ENCODE peak calls at places on chromosomes 4 and X, in five cellular contexts. One of them, this sample, is unnamed.

GRCh38 chr4:135573251-135573650 is 1371.7 kb upstream of the PABPC4L start:
- DNase-seq in H1: no peak
- DNase-seq in HepG2: no peak
- DNase-seq in HCT116: no peak
- DNase-seq in K562: no peak
- DNase-seq in this sample: no peak

GRCh38 chrX:54564942-54565341 is 34.9 kb downstream of the GNL3L start:
- DNase-seq in H1: no peak
- DNase-seq in HepG2: no peak
- DNase-seq in HCT116: no peak
- DNase-seq in K562: no peak
- DNase-seq in this sample: no peak

GRCh38 chrX:153869473-153870287 is 16.3 kb downstream of the L1CAM start:
- DNase-seq in H1: no peak
- DNase-seq in HepG2: no peak
- DNase-seq in HCT116: no peak
- DNase-seq in K562: no peak
- DNase-seq in this sample: no peak

GRCh38 chr4:82667761-82668505 is 106.1 kb upstream of the TMEM150C start:
- DNase-seq in H1: no peak
- DNase-seq in HepG2: no peak
- DNase-seq in HCT116: no peak
- DNase-seq in K562: no peak
- DNase-seq in this sample: no peak

GRCh38 chr4:1371151-1371830 is 24.3 kb downstream of the UVSSA start:
- DNase-seq in H1: no peak
- DNase-seq in HepG2: no peak
- DNase-seq in HCT116: no peak
- DNase-seq in K562: no peak
- DNase-seq in this sample: no peak

GRCh38 chr4:141134051-141134450 is 782 bp upstream of the RNF150 start:
- DNase-seq in H1: no peak
- DNase-seq in HepG2: no peak
- DNase-seq in HCT116: no peak
- DNase-seq in K562: no peak
- DNase-seq in this sample: no peak

GRCh38 chr4:66649236-66649635 is 896.1 kb downstream of the CENPC start:
- DNase-seq in H1: no peak
- DNase-seq in HepG2: no peak
- DNase-seq in HCT116: no peak
- DNase-seq in K562: no peak
- DNase-seq in this sample: no peak

GRCh38 chr4:167290684-167291083 is 56.4 kb upstream of the SPOCK3 start:
- DNase-seq in H1: no peak
- DNase-seq in HepG2: no peak
- DNase-seq in HCT116: peak
- DNase-seq in K562: no peak
- DNase-seq in this sample: no peak

GRCh38 chr4:168993724-168994510 is 16.1 kb downstream of the CBR4 start:
- DNase-seq in H1: no peak
- DNase-seq in HepG2: no peak
- DNase-seq in HCT116: no peak
- DNase-seq in K562: no peak
- DNase-seq in this sample: no peak

GRCh38 chr4:185726931-185727330 is 85.1 kb downstream of the SORBS2 start:
- DNase-seq in H1: no peak
- DNase-seq in HepG2: no peak
- DNase-seq in HCT116: no peak
- DNase-seq in K562: no peak
- DNase-seq in this sample: no peak

GRCh38 chr4:42654606-42655005 is 2.3 kb downstream of the ATP8A1 start:
- DNase-seq in H1: no peak
- DNase-seq in HepG2: peak
- DNase-seq in HCT116: peak
- DNase-seq in K562: no peak
- DNase-seq in this sample: no peak

GRCh38 chr4:5887361-5888221 is 5.3 kb downstream of the CRMP1 start:
- DNase-seq in H1: no peak
- DNase-seq in HepG2: no peak
- DNase-seq in HCT116: no peak
- DNase-seq in K562: peak
- DNase-seq in this sample: no peak

GRCh38 chr4:52604215-52604614 is 54.9 kb downstream of the USP46 start:
- DNase-seq in H1: no peak
- DNase-seq in HepG2: no peak
- DNase-seq in HCT116: no peak
- DNase-seq in K562: no peak
- DNase-seq in this sample: no peak

GRCh38 chr4:82515705-82516104 is 46.1 kb downstream of the TMEM150C start:
- DNase-seq in H1: no peak
- DNase-seq in HepG2: no peak
- DNase-seq in HCT116: no peak
- DNase-seq in K562: no peak
- DNase-seq in this sample: no peak

GRCh38 chrX:38172596-38172995 is 48.1 kb downstream of the SRPX start:
- DNase-seq in H1: no peak
- DNase-seq in HepG2: no peak
- DNase-seq in HCT116: no peak
- DNase-seq in K562: no peak
- DNase-seq in this sample: no peak

GRCh38 chr4:177118596-177118995 is 191.1 kb upstream of the NEIL3 start:
- DNase-seq in H1: no peak
- DNase-seq in HepG2: no peak
- DNase-seq in HCT116: no peak
- DNase-seq in K562: no peak
- DNase-seq in this sample: no peak

GRCh38 chr4:7852568-7853185 is 87.0 kb downstream of the AFAP1 start:
- DNase-seq in H1: no peak
- DNase-seq in HepG2: no peak
- DNase-seq in HCT116: no peak
- DNase-seq in K562: no peak
- DNase-seq in this sample: no peak

GRCh38 chr4:54879576-54879975 is 221.8 kb downstream of the KIT start:
- DNase-seq in H1: no peak
- DNase-seq in HepG2: no peak
- DNase-seq in HCT116: no peak
- DNase-seq in K562: no peak
- DNase-seq in this sample: no peak

GRCh38 chr4:79852305-79852730 is 220.7 kb downstream of the ANTXR2 start:
- DNase-seq in H1: no peak
- DNase-seq in HepG2: peak
- DNase-seq in HCT116: peak
- DNase-seq in K562: no peak
- DNase-seq in this sample: no peak

GRCh38 chr4:87073187-87073569 is 138.4 kb downstream of the AFF1 start:
- DNase-seq in H1: no peak
- DNase-seq in HepG2: peak
- DNase-seq in HCT116: no peak
- DNase-seq in K562: no peak
- DNase-seq in this sample: peak

GRCh38 chr4:2489081-2489805 is 20.3 kb downstream of the RNF4 start:
- DNase-seq in H1: no peak
- DNase-seq in HepG2: no peak
- DNase-seq in HCT116: no peak
- DNase-seq in K562: no peak
- DNase-seq in this sample: no peak
- TF ChIP-seq ATF3 in H1: no peak
- TF ChIP-seq ATF3 in HepG2: no peak
- TF ChIP-seq ATF3 in HCT116: no peak
- TF ChIP-seq ATF3 in K562: no peak
- TF ChIP-seq ATF3 in this sample: no peak

DNA sequence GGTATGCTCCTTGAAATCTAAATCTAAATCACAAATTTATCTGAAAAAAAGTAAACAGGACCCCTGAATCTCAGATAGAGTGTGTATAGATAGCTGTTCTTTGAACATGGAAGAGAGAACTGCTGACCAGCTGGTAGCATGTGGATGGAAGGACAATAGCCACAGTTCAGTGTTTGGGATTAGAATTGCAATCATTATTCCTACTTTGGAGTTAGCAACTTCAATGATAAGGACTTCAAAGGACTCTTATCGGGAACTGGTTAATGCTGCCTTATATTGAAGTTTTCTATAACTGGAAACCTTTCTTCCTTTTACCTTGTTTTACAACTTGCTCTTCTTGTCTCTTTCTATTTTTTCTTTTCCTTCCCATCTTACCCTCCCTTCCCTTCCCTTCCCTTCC is 5.0 kb downstream of the AFM start:
- DNase-seq in H1: no peak
- DNase-seq in HepG2: no peak
- DNase-seq in HCT116: no peak
- DNase-seq in K562: no peak
- DNase-seq in this sample: no peak
- H3K4me2 ChIP-seq in H1: no peak
- H3K4me2 ChIP-seq in HepG2: no peak
- H3K4me2 ChIP-seq in HCT116: no peak
- H3K4me2 ChIP-seq in K562: no peak
- H3K4me2 ChIP-seq in this sample: no peak

GRCh38 chr4:68877555-68877954 is 61.8 kb downstream of the UGT2B10 start:
- DNase-seq in H1: no peak
- DNase-seq in HepG2: no peak
- DNase-seq in HCT116: no peak
- DNase-seq in K562: no peak
- DNase-seq in this sample: no peak

GRCh38 chr4:68871772-68872441 is 56.1 kb downstream of the UGT2B10 start:
- DNase-seq in H1: no peak
- DNase-seq in HepG2: peak
- DNase-seq in HCT116: no peak
- DNase-seq in K562: no peak
- DNase-seq in this sample: no peak

GRCh38 chr4:68872442-68873217 is 56.8 kb downstream of the UGT2B10 start:
- DNase-seq in H1: no peak
- DNase-seq in HepG2: peak
- DNase-seq in HCT116: no peak
- DNase-seq in K562: no peak
- DNase-seq in this sample: no peak

GRCh38 chr4:68873218-68873502 is 57.4 kb downstream of the UGT2B10 start:
- DNase-seq in H1: no peak
- DNase-seq in HepG2: no peak
- DNase-seq in HCT116: no peak
- DNase-seq in K562: no peak
- DNase-seq in this sample: no peak

DNA sequence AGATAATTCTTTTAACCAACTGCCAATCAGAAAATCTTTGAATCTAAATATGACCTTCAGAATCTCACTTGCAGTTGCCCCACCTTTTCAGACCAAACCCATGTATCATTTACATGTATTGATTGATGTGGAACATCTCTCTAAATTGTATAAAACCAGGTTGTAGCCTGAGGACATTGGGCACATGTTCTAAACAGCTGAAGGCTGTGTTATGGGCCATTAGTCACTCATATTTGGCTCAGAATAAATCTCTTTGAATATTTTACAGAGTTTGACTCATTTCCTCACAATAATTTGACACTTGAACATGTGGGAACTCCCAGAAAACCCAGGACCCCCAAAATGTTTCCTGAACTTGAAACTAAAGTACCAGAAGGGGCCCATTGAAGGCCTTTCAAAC is 58.7 kb downstream of the UGT2B10 start:
- DNase-seq in H1: no peak
- DNase-seq in HepG2: no peak
- DNase-seq in HCT116: no peak
- DNase-seq in K562: no peak
- DNase-seq in this sample: no peak
- TF ChIP-seq ATF3 in H1: no peak
- TF ChIP-seq ATF3 in HepG2: no peak
- TF ChIP-seq ATF3 in HCT116: no peak
- TF ChIP-seq ATF3 in K562: no peak
- TF ChIP-seq ATF3 in this sample: no peak

DNA sequence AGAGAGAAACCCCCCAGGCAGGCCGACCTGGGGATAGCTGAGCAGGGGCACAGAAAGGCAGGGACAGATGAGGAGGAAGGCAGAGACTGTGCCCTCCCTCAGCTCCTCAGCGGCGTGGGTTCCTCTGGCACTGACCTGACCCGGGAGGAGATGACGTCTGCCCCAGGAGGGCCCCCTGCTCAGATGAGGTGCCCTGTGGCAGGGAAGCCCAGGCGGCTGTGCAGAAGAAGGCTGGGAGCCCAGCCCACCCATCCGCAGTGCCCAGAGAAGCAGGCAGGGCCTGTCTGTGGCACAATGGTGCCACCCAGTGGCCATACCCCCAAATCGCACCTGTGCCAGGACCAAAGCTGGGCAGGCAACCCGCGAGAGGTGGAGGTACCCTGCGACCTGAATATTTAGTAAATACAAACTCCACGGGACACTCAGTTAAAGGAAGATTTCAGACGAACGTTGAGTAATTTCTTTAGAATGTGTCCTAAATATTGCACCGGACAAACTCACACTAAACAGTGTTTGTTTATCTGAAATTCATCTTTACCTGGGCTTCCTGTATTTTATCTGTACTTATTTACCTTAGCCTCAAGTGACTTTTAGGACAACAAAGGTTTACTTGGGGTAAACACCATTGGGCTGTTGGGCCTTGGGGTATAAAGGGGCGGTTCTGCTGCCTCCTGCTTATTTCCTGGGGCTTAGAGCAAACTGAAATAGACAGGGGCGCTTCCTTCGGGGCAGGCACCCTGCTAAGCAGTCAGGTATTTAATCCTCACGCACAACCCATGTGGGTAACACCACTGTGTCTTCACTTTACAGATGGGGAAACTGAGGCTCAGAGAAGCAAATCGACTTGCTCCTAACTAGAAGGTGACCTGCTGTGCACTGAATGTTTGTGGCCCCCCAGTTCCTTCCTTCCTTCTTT is 46.5 kb upstream of the HMX1 start:
- DNase-seq in H1: peak
- DNase-seq in HepG2: peak
- DNase-seq in HCT116: peak
- DNase-seq in K562: peak
- DNase-seq in this sample: no peak
- H3K4me2 ChIP-seq in H1: no peak
- H3K4me2 ChIP-seq in HepG2: no peak
- H3K4me2 ChIP-seq in HCT116: peak
- H3K4me2 ChIP-seq in K562: no peak
- H3K4me2 ChIP-seq in this sample: no peak

DNA sequence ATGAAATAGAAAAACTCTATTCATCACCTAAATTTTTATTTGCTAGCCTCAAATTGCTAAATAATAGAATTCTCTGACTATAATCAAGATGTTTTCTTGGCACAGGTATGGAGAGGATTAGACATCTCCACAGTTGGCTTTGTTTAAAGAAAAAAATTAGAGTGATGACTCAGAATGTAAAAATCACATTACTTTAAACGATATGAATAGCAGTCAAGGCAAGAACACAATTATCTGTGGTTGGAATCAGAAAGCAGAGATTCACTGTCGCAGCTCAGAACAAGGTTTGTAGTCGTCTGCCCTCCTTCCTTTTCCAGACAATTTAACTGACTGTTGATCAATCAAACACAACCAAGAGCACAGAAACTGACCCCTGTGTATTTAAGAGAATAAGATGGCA is 32.2 kb upstream of the CCKAR start:
- DNase-seq in H1: no peak
- DNase-seq in HepG2: no peak
- DNase-seq in HCT116: no peak
- DNase-seq in K562: no peak
- DNase-seq in this sample: no peak
- TF ChIP-seq ATF3 in H1: no peak
- TF ChIP-seq ATF3 in HepG2: no peak
- TF ChIP-seq ATF3 in HCT116: no peak
- TF ChIP-seq ATF3 in K562: no peak
- TF ChIP-seq ATF3 in this sample: no peak

GRCh38 chrX:107654778-107655761 is 26.8 kb downstream of the PRPS1 start:
- DNase-seq in H1: peak
- DNase-seq in HepG2: peak
- DNase-seq in HCT116: peak
- DNase-seq in K562: peak
- DNase-seq in this sample: no peak
- H3K4me2 ChIP-seq in H1: peak
- H3K4me2 ChIP-seq in HepG2: no peak
- H3K4me2 ChIP-seq in HCT116: peak
- H3K4me2 ChIP-seq in K562: peak
- H3K4me2 ChIP-seq in this sample: no peak

This sample was measured in GM12878.